ENCODE peak calls at places on chromosomes 2 and 18, in eight cellular contexts. S is CD4-positive, alpha-beta T cell; Y is H1; P is dorsolateral prefrontal cortex; B is left lung; H is IMR-90; Z is RWPE1; V is pancreas. K is an unnamed sample.

GRCh38 chr2:25340340-25340886 is 1.3 kb downstream of the DNMT3A start:
- DNase-seq in H (no peak), S (no peak), Y (no peak), P (no peak), Z (no peak), B (peak), V (peak), K (peak)

GRCh38 chr2:12965540-12966269 is 249.0 kb downstream of the TRIB2 start:
- DNase-seq in H (peak), Y (no peak), S (no peak), Z (peak), P (no peak), B (no peak), V (no peak), K (no peak)

GRCh38 chr2:37390777-37391176 is 46.3 kb downstream of the QPCT start:
- DNase-seq in V (no peak), H (no peak), P (no peak), S (no peak), Z (no peak), B (no peak), Y (no peak), K (no peak)

GRCh38 chr2:65390134-65390533 is 42.3 kb downstream of the SPRED2 start:
- DNase-seq in V (no peak), Y (no peak), H (no peak), S (no peak), B (no peak), Z (no peak), P (no peak), K (no peak)

GRCh38 chr2:158214431-158214830 is 112.8 kb downstream of the UPP2 start:
- DNase-seq in B (no peak), S (no peak), V (no peak), P (no peak), Y (no peak), H (no peak), Z (peak), K (peak)

GRCh38 chr2:220434365-220434764 is 806.9 kb downstream of the SLC4A3 start:
- DNase-seq in H (peak), Y (no peak), P (no peak), S (no peak), B (no peak), V (no peak), Z (peak), K (no peak)

GRCh38 chr2:223047260-223047761 is 4.7 kb upstream of the KCNE4 start:
- DNase-seq in Z (no peak), B (no peak), P (no peak), V (no peak), S (no peak), Y (no peak), H (peak), K (no peak)

GRCh38 chr2:180625006-180625844 is 355.2 kb upstream of the UBE2E3 start:
- DNase-seq in B (no peak), P (no peak), Y (no peak), H (peak), Z (peak), V (no peak), S (no peak), K (no peak)

GRCh38 chr2:109383505-109384307 is 230.1 kb downstream of the SEPTIN10 start:
- DNase-seq in H (no peak), Y (no peak), V (no peak), B (no peak), S (no peak), P (peak), Z (no peak), K (no peak)

GRCh38 chr2:4518596-4518995 is 815.2 kb downstream of the DCDC2C start:
- DNase-seq in V (no peak), P (no peak), B (no peak), Z (no peak), H (no peak), Y (no peak), S (no peak), K (no peak)

GRCh38 chr2:23709311-23709710 is 217.6 kb downstream of the ATAD2B start:
- DNase-seq in Z (no peak), Y (no peak), P (no peak), B (no peak), H (no peak), S (no peak), V (no peak), K (no peak)

GRCh38 chr2:167294031-167294774 is 405.9 kb downstream of the XIRP2 start:
- DNase-seq in Y (no peak), S (no peak), P (peak), H (peak), V (peak), Z (no peak), B (peak), K (no peak)

GRCh38 chr2:42092084-42092996 is 44.5 kb downstream of the PKDCC start:
- DNase-seq in V (peak), Z (no peak), B (no peak), H (no peak), Y (no peak), S (no peak), P (no peak), K (no peak)

GRCh38 chr2:85888020-85888744 is 608 bp downstream of the ST3GAL5 start:
- DNase-seq in Z (peak), Y (no peak), B (peak), V (peak), P (peak), H (no peak), S (no peak), K (no peak)

GRCh38 chr2:188291142-188291616 is 495 bp upstream of the GULP1 start:
- DNase-seq in P (no peak), Y (no peak), B (no peak), Z (no peak), H (peak), S (no peak), V (no peak), K (peak)

GRCh38 chr18:36315736-36316135 is 18.2 kb downstream of the FHOD3 start:
- DNase-seq in V (no peak), B (no peak), P (no peak), Y (no peak), H (peak), S (no peak), Z (no peak), K (peak)

GRCh38 chr2:216307496-216307895 is 64.8 kb downstream of the MARCHF4 start:
- DNase-seq in S (no peak), V (no peak), Y (no peak), Z (no peak), B (no peak), P (no peak), H (no peak), K (no peak)
- H3K27ac ChIP-seq in S (no peak), V (no peak), Y (no peak), Z (no peak), B (no peak), P (no peak), H (no peak), K (no peak)

GRCh38 chr2:182862003-182862402 is 4.4 kb downstream of the FRZB start:
- DNase-seq in Z (no peak), B (no peak), S (no peak), H (no peak), Y (no peak), V (peak), P (no peak), K (no peak)

GRCh38 chr2:182863642-182864041 is 2.8 kb downstream of the FRZB start:
- DNase-seq in V (no peak), P (no peak), Z (no peak), B (no peak), H (no peak), S (no peak), Y (no peak), K (no peak)

GRCh38 chr2:182864949-182865348 is 1.5 kb downstream of the FRZB start:
- DNase-seq in S (no peak), P (no peak), Z (no peak), Y (no peak), V (no peak), H (no peak), B (no peak), K (no peak)

GRCh38 chr2:182858671-182859070 is 7.8 kb downstream of the FRZB start:
- DNase-seq in B (no peak), Y (no peak), Z (no peak), S (no peak), H (peak), V (no peak), P (no peak), K (no peak)

DNA sequence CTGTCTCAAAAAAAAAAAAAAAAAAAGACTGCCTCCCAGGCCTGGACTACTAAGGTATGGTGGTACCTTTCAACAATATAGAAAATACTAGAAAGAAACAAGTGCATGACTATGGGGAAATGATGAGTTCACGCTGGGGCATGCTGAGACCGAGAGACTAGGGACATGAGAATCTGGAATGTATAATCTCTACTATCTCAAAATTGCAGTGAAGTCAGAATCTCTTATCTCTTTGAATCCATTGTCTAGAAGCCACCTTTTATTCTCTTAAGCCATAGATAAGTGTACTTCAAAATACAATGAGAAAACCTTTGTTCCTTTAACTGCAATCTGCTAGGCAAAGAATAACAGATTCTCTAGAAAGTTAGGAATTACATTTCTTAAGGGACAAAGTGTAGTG is 5.6 kb downstream of the FRZB start:
- DNase-seq in Z (no peak), P (no peak), B (no peak), V (no peak), H (no peak), Y (no peak), S (no peak), K (no peak)
- TF ChIP-seq CTCF in Z (no peak), P (no peak), B (no peak), V (no peak), H (no peak), Y (no peak), S (no peak), K (no peak)

DNA sequence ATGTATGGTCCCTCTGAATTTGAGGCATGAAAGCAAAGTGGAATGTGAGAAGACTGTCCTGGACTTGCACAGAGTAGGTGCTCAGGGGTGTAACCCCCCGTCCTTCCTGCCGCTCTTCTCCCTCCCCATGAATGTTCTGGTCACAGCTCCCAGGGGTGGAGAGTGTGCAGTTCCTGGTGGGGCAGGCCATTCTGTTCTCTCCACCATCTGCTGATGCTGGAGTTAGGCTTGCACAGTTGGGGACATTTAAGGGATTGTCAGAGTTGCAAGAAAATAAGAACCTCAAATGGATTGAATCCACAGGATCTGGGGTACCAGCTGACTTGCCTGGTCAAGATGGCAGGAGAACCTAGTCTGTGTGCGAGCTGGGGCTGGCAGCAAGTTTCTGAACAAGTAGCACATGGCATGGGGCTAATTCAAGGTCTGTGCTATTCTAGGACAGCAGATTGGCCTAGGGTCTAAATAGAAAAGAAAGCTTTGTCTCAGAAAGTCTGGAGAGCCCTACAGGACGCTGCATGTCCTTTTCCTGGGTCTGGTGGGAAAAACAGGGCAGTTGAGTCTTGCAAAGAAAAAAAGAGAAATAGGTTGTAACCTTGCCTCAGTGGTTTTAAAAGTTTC is 60.8 kb upstream of the TXNDC2 start:
- DNase-seq in S (no peak), V (no peak), B (no peak), P (no peak), Z (no peak), Y (no peak), H (no peak), K (no peak)
- H3K27ac ChIP-seq in S (no peak), V (no peak), B (peak), P (peak), Z (peak), Y (no peak), H (peak), K (peak)

GRCh38 chr2:68388772-68389171 is 23.7 kb downstream of the PLEK start:
- DNase-seq in Y (no peak), Z (no peak), S (no peak), P (no peak), V (no peak), B (no peak), H (no peak), K (no peak)

GRCh38 chr2:68385907-68386287 is 20.8 kb downstream of the PLEK start:
- DNase-seq in B (no peak), V (no peak), S (no peak), Z (no peak), Y (no peak), P (no peak), H (no peak), K (no peak)

GRCh38 chr2:68388358-68388757 is 23.3 kb downstream of the PLEK start:
- DNase-seq in S (no peak), P (no peak), Z (no peak), Y (no peak), B (no peak), V (no peak), H (no peak), K (no peak)

GRCh38 chr2:68386362-68386761 is 21.3 kb downstream of the PLEK start:
- DNase-seq in S (no peak), Y (no peak), V (no peak), Z (no peak), H (no peak), B (no peak), P (no peak), K (no peak)

DNA sequence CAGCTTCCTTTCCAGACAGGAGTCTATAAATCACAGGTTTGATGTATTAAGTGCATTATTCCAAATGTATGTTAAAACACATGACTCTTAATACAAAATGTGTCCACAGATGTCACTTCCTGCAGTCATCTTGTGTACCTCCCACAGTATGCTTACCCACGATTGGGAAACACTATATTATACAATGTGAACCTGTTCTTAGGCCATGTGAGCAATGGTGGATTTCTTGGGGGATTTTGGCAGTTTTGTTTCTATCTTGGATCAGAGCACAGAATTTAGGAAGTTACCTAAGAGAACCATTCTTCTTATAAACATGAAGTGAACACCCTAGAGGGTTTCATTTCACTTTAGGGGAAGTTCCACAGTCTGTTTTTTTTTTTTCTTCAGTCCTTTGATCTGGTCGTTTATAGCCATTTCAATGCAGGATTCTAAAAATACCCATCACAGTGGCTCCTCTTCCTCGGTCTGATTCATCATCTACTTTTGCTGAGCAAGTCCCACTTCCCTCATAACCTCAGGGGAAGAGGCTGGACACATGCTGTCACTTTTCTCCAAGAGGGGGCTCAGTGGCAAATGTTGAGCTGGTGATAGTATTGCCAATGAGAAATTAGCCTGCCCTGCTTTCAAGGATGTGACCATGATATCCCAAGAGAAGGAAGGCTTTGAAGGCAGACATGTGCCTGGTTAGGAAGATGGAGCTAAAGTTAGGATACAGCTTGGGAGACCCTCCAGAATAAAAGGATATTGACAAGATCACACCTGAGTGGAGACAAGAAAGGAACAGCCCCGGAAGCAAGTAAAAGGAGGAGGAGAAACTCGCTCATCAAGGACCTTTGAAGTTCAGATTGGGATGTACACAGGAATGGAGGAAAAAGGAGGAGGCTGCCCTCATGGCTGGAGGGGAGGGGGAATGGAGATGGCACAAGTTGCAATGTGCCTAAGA is 22.6 kb downstream of the PLEK start:
- DNase-seq in V (no peak), P (no peak), H (no peak), B (no peak), S (no peak), Z (no peak), Y (no peak), K (no peak)
- TF ChIP-seq CTCF in V (no peak), P (no peak), H (no peak), B (no peak), S (no peak), Z (no peak), Y (no peak), K (no peak)